ENCODE peak calls at places on chromosome X, in six cellular contexts. C is choroid plexus epithelial cell, K is upper lobe of right lung, P is epithelial cell of esophagus, V is fibroblast of mammary gland, Q is pancreas. B is an unnamed sample.
A peak's percentile ranks its signal among the peaks of the same experiment; 100 is the strongest.

GRCh38 chrX:115553171-115553570 is 7.8 kb upstream of the PLS3 start:
- DNase-seq in P (no peak), K (no peak), Q (no peak), V (no peak), C (no peak), B (no peak)

GRCh38 chrX:16603822-16604221 is 46.1 kb upstream of the S100G start:
- DNase-seq in Q (no peak), K (no peak), P (peak; percentile 68), C (peak; percentile 23), V (peak; percentile 17), B (no peak)

GRCh38 chrX:15336023-15336413 is 695 bp upstream of the PIGA start:
- DNase-seq in C (peak; percentile 55), V (peak; percentile 71), Q (no peak), P (peak; percentile 87), K (no peak), B (peak; percentile 35)

GRCh38 chrX:135484636-135485289 is 35.7 kb upstream of the INTS6L start:
- DNase-seq in K (no peak), P (peak; percentile 56), V (peak; percentile 51), Q (no peak), C (peak; percentile 80), B (no peak)

GRCh38 chrX:122625821-122626220 is 558.3 kb upstream of the GRIA3 start:
- DNase-seq in C (peak; percentile 35), K (no peak), P (peak; percentile 82), V (peak; percentile 88), Q (no peak), B (no peak)

GRCh38 chrX:102840871-102841705 is 96.0 kb upstream of the RAB40AL start:
- DNase-seq in C (peak; percentile 31), Q (no peak), V (peak; percentile 51), K (no peak), P (peak; percentile 39), B (no peak)

GRCh38 chrX:149760965-149761364 is 12.9 kb upstream of the HSFX1 start:
- DNase-seq in K (no peak), Q (no peak), C (no peak), P (no peak), V (no peak), B (no peak)

GRCh38 chrX:2928127-2928582 is 984 bp downstream of the ARSD start:
- DNase-seq in K (peak; percentile 79), C (no peak), P (peak; percentile 0), V (no peak), Q (peak; percentile 70), B (no peak)

GRCh38 chrX:38107028-38107427 is 100.7 kb downstream of the SYTL5 start:
- DNase-seq in C (no peak), P (no peak), Q (no peak), K (no peak), V (no peak), B (no peak)

GRCh38 chrX:65668362-65669310 is 1.2 kb downstream of the MSN start:
- DNase-seq in V (peak; percentile 81), C (peak; percentile 69), P (peak; percentile 73), K (peak; percentile 76), Q (peak; percentile 25), B (peak; percentile 63)

GRCh38 chrX:119190251-119190651 is 45.8 kb upstream of the PGRMC1 start:
- DNase-seq in Q (no peak), C (no peak), P (no peak), K (no peak), V (peak; percentile 40), B (no peak)

GRCh38 chrX:80808854-80809493 is 703 bp downstream of the BRWD3 start:
- DNase-seq in P (peak; percentile 35), C (peak; percentile 23), Q (peak; percentile 21), K (peak; percentile 62), V (no peak), B (peak; percentile 24)

GRCh38 chrX:120790552-120790951 is 85.1 kb downstream of the CT47B1 start:
- DNase-seq in Q (no peak), C (no peak), K (no peak), V (no peak), P (no peak), B (no peak)

GRCh38 chrX:133638285-133638684 is 223.0 kb upstream of the GPC4 start:
- DNase-seq in V (peak; percentile 46), C (no peak), Q (peak; percentile 22), K (no peak), P (peak; percentile 52), B (peak; percentile 75)

GRCh38 chrX:149207518-149207917 is 297.6 kb downstream of the IDS start:
- DNase-seq in C (no peak), Q (no peak), V (no peak), P (no peak), K (no peak), B (no peak)

GRCh38 chrX:15299945-15300851 is 15.2 kb downstream of the ASB11 start:
- DNase-seq in Q (no peak), P (peak; percentile 8), K (no peak), V (peak; percentile 28), C (peak; percentile 38), B (no peak)

GRCh38 chrX:1686642-1687041 is 71.8 kb downstream of the ASMT start:
- DNase-seq in K (no peak), C (peak; percentile 27), V (no peak), P (no peak), Q (no peak), B (no peak)

GRCh38 chrX:46444011-46444410 is 101.2 kb downstream of the ZNF674 start:
- DNase-seq in C (peak; percentile 87), V (peak; percentile 89), P (peak; percentile 66), K (no peak), Q (no peak), B (peak; percentile 73)

GRCh38 chrX:49876750-49877149 is 2.5 kb upstream of the USP27X start:
- DNase-seq in Q (no peak), C (peak; percentile 47), P (peak; percentile 40), K (no peak), V (peak; percentile 35), B (no peak)

GRCh38 chrX:28910501-28910900 is 323.3 kb downstream of the IL1RAPL1 start:
- DNase-seq in Q (no peak), V (peak; percentile 2), K (no peak), P (no peak), C (peak; percentile 25), B (no peak)

GRCh38 chrX:114841051-114841450 is 176.4 kb downstream of the IL13RA2 start:
- DNase-seq in P (peak; percentile 0), V (peak; percentile 18), C (peak; percentile 13), K (no peak), Q (no peak), B (no peak)

GRCh38 chrX:32868524-32868895 is 342.8 kb downstream of the DMD start:
- DNase-seq in V (no peak), K (no peak), P (no peak), Q (no peak), C (no peak), B (no peak)
- TF ChIP-seq CTCF in V (no peak), K (no peak), P (no peak), Q (no peak), C (no peak), B (no peak)

DNA sequence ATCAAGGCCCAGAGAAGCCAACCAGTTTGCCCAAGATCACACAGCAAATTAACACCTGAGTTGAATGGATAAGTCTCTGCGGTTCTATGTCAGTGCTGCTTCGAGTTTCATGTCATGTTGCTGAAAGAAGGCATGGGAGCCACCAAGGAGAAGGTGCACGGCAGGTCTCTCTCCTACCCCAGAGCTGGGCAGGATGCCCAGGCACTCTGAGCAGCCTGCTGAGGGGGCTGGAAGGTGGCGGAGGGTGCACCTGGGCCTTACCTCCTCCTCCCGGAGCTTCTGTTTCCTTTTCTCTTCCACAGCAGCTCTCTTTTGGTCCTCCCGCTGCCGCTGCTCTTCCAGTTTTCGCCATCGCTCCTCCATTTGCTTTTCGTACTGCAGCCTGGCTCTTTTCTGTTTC is 53.6 kb downstream of the MAP7D2 start:
- DNase-seq in V (no peak), Q (no peak), P (no peak), K (no peak), C (no peak), B (no peak)
- TF ChIP-seq CTCF in V (no peak), Q (no peak), P (no peak), K (no peak), C (no peak), B (no peak)

DNA sequence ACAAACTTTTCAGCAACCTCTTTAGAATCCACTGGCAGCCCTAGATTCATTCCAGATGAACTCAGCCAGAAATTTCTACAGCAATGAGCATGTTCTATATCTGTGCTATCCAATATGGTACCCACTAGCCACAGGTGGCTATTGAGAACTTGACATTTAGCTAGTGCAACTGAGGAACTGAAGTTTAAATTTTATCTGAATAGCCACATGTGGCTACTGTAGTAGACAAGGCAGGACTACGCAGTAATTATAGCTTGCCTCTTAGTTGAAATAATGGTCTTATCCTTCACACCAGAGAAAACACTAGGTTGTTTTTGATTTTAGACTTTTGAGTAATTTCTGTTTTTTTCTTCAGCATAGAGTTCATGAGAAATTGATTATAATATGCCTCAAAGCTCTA is 2.6 kb upstream of the TCEANC start:
- DNase-seq in P (no peak), K (no peak), C (no peak), V (no peak), Q (no peak), B (no peak)
- TF ChIP-seq CTCF in P (no peak), K (no peak), C (no peak), V (no peak), Q (no peak), B (no peak)

GRCh38 chrX:9576059-9576458 is 111.2 kb downstream of the TBL1X start:
- DNase-seq in Q (no peak), C (no peak), V (no peak), P (no peak), K (no peak), B (no peak)

GRCh38 chrX:9578083-9578779 is 113.4 kb downstream of the TBL1X start:
- DNase-seq in P (no peak), C (no peak), K (no peak), V (no peak), Q (no peak), B (no peak)

GRCh38 chrX:9577555-9577954 is 112.7 kb downstream of the TBL1X start:
- DNase-seq in C (no peak), P (no peak), K (no peak), V (no peak), Q (no peak), B (no peak)

GRCh38 chrX:9569875-9570274 is 105.0 kb downstream of the TBL1X start:
- DNase-seq in C (no peak), P (no peak), K (no peak), Q (no peak), V (peak; percentile 25), B (no peak)

DNA sequence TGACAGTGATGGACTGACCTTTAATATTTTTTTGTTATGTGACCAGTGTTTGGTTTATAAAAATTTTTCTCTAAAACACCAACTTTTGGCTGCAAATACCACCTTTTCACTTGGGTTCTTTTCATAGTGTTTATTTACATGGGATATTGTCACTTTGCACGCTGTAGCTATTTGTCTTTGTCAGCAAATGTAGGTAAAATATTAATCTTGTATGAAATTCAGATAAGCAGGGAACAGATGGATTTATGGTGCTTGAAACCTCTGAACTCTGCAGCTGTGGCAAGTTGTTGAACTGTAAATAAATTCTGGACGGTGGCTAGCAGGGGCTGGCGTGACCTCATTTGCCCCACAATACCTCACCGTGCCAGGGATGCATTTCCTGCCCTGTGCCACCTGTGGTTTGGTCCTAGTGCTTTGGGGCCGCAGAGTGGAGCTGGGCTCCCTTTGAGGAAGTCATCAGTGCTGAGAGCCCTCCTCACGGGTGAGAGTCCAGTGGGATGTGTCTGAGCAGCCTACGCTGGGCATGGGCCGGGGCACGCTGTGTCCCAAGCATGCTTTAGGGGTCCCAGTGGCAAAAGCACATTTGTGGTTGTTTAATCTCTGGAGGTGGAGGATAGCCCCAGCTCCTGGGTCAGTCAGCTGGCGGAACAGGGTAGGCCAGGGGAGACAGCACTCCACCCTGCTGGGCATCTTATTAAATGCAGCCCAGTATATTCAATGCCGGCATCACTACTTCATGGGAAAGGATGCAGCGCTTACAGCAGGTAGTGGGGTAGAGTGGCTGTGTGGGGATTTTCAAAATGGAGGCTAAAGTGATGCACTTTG is 108.6 kb downstream of the TBL1X start:
- DNase-seq in C (no peak), P (no peak), Q (peak; percentile 40), V (no peak), K (no peak), B (no peak)
- TF ChIP-seq CTCF in C (no peak), P (no peak), Q (no peak), V (no peak), K (no peak), B (no peak)